ENCODE peak calls at places on chromosomes 16 and 17, in five cellular contexts. J is endothelial cell; S is effector memory CD8-positive, alpha-beta T cell; O is stimulated activated CD8-positive, alpha-beta memory T cell treated with anti-CD3 and anti-CD28 coated beads, Interleukin-2, amount 100 ng/mL, for 1 hour; F is endodermal cell. V is an unnamed sample.

GRCh38 chr16:79132745-79133144 is 467.8 kb downstream of the MAF start:
- DNase-seq in J (no peak), S (no peak), O (no peak), F (no peak), V (no peak)

GRCh38 chr16:86880316-86881117 is 302.2 kb downstream of the FOXL1 start:
- DNase-seq in J (no peak), S (no peak), O (no peak), F (no peak), V (no peak)

GRCh38 chr17:49379926-49380325 is 17.9 kb upstream of the ZNF652 start:
- DNase-seq in J (no peak), S (no peak), O (no peak), F (no peak), V (no peak)

GRCh38 chr16:9384141-9384540 is 292.7 kb downstream of the HAPSTR1 start:
- DNase-seq in J (no peak), S (no peak), O (no peak), F (no peak), V (no peak)

GRCh38 chr17:67615011-67615561 is 102.7 kb upstream of the NOL11 start:
- DNase-seq in J (no peak), S (no peak), O (no peak), F (peak), V (peak)

GRCh38 chr17:27975146-27976011 is 67.1 kb upstream of the NLK start:
- DNase-seq in J (no peak), S (no peak), O (no peak), F (peak), V (peak)

GRCh38 chr16:85258616-85259015 is 146.3 kb upstream of the CIBAR2 start:
- DNase-seq in J (no peak), S (no peak), O (no peak), F (no peak), V (no peak)

GRCh38 chr16:15690296-15690695 is 40.3 kb downstream of the NDE1 start:
- DNase-seq in J (no peak), S (no peak), O (no peak), F (no peak), V (no peak)

GRCh38 chr16:83508295-83508694 is 299.5 kb upstream of the HSBP1 start:
- DNase-seq in J (no peak), S (no peak), O (no peak), F (no peak), V (no peak)

GRCh38 chr16:2270070-2270462 is 2.1 kb upstream of the RNPS1 start:
- DNase-seq in J (no peak), S (no peak), O (no peak), F (no peak), V (no peak)

GRCh38 chr17:83200231-83200699 is 120.9 kb downstream of the METRNL start:
- DNase-seq in J (peak), S (peak), O (peak), F (no peak), V (no peak)

GRCh38 chr17:78883533-78884131 is 19.4 kb downstream of the CEP295NL start:
- DNase-seq in J (peak), S (no peak), O (no peak), F (peak), V (peak)

GRCh38 chr17:49834118-49834743 is 13.6 kb downstream of the TAC4 start:
- DNase-seq in J (no peak), S (no peak), O (no peak), F (no peak), V (no peak)

GRCh38 chr17:32936894-32937500 is 9.0 kb downstream of the TMEM98 start:
- DNase-seq in J (peak), S (peak), O (peak), F (peak), V (peak)

GRCh38 chr16:46873201-46873600 is 11.0 kb upstream of the GPT2 start:
- DNase-seq in J (no peak), S (no peak), O (no peak), F (no peak), V (no peak)

GRCh38 chr17:65278050-65278819 is 141.1 kb downstream of the RGS9 start:
- DNase-seq in J (peak), S (no peak), O (no peak), F (peak), V (peak)

GRCh38 chr16:2905988-2906387 is 5.7 kb upstream of the FLYWCH1 start:
- DNase-seq in J (no peak), S (no peak), O (no peak), F (no peak), V (peak)

GRCh38 chr16:24816688-24817087 is 29.1 kb upstream of the SLC5A11 start:
- DNase-seq in J (no peak), S (no peak), O (no peak), F (no peak), V (no peak)

GRCh38 chr16:88672776-88673175 is 9.9 kb upstream of the MVD start:
- DNase-seq in J (peak), S (no peak), O (no peak), F (peak), V (no peak)

GRCh38 chr17:81163051-81163695 is 2.1 kb upstream of the PVALEF start:
- DNase-seq in J (no peak), S (no peak), O (no peak), F (no peak), V (no peak)

GRCh38 chr17:50918071-50918932 is 52.1 kb upstream of the TOB1 start:
- DNase-seq in J (no peak), S (no peak), O (no peak), F (peak), V (no peak)

GRCh38 chr17:51228177-51228576 is 31.7 kb downstream of the MBTD1 start:
- DNase-seq in J (no peak), S (no peak), O (no peak), F (no peak), V (no peak)

GRCh38 chr16:83004868-83005652 is 378.3 kb downstream of the CDH13 start:
- DNase-seq in J (no peak), S (no peak), O (no peak), F (peak), V (no peak)

GRCh38 chr17:27458524-27458908 is 2.3 kb downstream of the KSR1 start:
- DNase-seq in J (no peak), S (no peak), O (no peak), F (peak), V (no peak)

GRCh38 chr16:69804283-69804682 is 42.2 kb downstream of the WWP2 start:
- DNase-seq in J (no peak), S (no peak), O (no peak), F (no peak), V (no peak)

GRCh38 chr17:34176440-34176839 is 78.6 kb upstream of the CCL2 start:
- DNase-seq in J (no peak), S (no peak), O (no peak), F (no peak), V (no peak)

GRCh38 chr16:67723151-67723915 is 4.2 kb upstream of the GFOD2 start:
- DNase-seq in J (no peak), S (no peak), O (no peak), F (no peak), V (no peak)

GRCh38 chr17:17758443-17758842 is 77.2 kb downstream of the RAI1 start:
- DNase-seq in J (no peak), S (no peak), O (no peak), F (no peak), V (no peak)

GRCh38 chr17:58412910-58413630 is 4.3 kb downstream of the RNF43 start:
- DNase-seq in J (no peak), S (no peak), O (no peak), F (no peak), V (no peak)

GRCh38 chr17:45312477-45313418 is 4.1 kb downstream of the MAP3K14 start:
- DNase-seq in J (no peak), S (no peak), O (no peak), F (peak), V (no peak)

GRCh38 chr16:7998789-7999453 is 591.4 kb downstream of the TMEM114 start:
- DNase-seq in J (no peak), S (no peak), O (no peak), F (no peak), V (no peak)